ENCODE peak calls at places on chromosomes 3 and 15, in eight cellular contexts. S is bronchial epithelial cell; B is mucosa of descending colon; G is CD4-positive, alpha-beta memory T cell; U is cardiac fibroblast; H is epithelial cell of proximal tubule; Y is psoas muscle; A is AG04450. Q is an unnamed sample.

GRCh38 chr3:162721736-162722135 is 1225.1 kb downstream of the OTOL1 start:
- DNase-seq in S (no peak), B (no peak), G (no peak), U (no peak), H (no peak), Y (no peak), A (no peak), Q (no peak)

GRCh38 chr3:13173186-13173585 is 100.0 kb upstream of the IQSEC1 start:
- DNase-seq in S (no peak), B (no peak), G (no peak), U (no peak), H (no peak), Y (no peak), A (no peak), Q (no peak)

GRCh38 chr3:171788546-171789351 is 21.5 kb downstream of the PLD1 start:
- DNase-seq in S (peak), B (no peak), G (no peak), U (peak), H (no peak), Y (no peak), A (no peak), Q (peak)

GRCh38 chr15:24886538-24886937 is 68.2 kb upstream of the SNRPN start:
- DNase-seq in S (no peak), B (no peak), G (no peak), U (no peak), H (no peak), Y (no peak), A (no peak), Q (no peak)

GRCh38 chr3:194296448-194296831 is 54.7 kb downstream of the CPN2 start:
- DNase-seq in S (peak), B (no peak), G (no peak), U (peak), H (peak), Y (peak), A (no peak), Q (peak)

GRCh38 chr3:158058775-158059174 is 47.4 kb downstream of the SHOX2 start:
- DNase-seq in S (no peak), B (no peak), G (no peak), U (no peak), H (no peak), Y (no peak), A (no peak), Q (no peak)

GRCh38 chr15:75164625-75165024 is 37.1 kb upstream of the C15orf39 start:
- DNase-seq in S (no peak), B (no peak), G (no peak), U (no peak), H (no peak), Y (no peak), A (no peak), Q (no peak)

GRCh38 chr3:71129611-71130515 is 453.7 kb downstream of the FOXP1 start:
- DNase-seq in S (peak), B (no peak), G (peak), U (peak), H (no peak), Y (no peak), A (no peak), Q (peak)

GRCh38 chr15:33506781-33507180 is 196.0 kb downstream of the RYR3 start:
- DNase-seq in S (peak), B (no peak), G (no peak), U (no peak), H (peak), Y (no peak), A (peak), Q (peak)

GRCh38 chr15:77944002-77944867 is 133.3 kb downstream of the TBC1D2B start:
- DNase-seq in S (peak), B (peak), G (peak), U (peak), H (peak), Y (peak), A (peak), Q (peak)

GRCh38 chr15:72796515-72797337 is 13.2 kb upstream of the ADPGK start:
- DNase-seq in S (no peak), B (peak), G (no peak), U (peak), H (no peak), Y (peak), A (no peak), Q (peak)

GRCh38 chr3:28328188-28329151 is 20.1 kb upstream of the ZCWPW2 start:
- DNase-seq in S (peak), B (no peak), G (no peak), U (peak), H (no peak), Y (no peak), A (no peak), Q (peak)

GRCh38 chr15:66631616-66632263 is 65.9 kb upstream of the LCTL start:
- DNase-seq in S (no peak), B (no peak), G (no peak), U (peak), H (no peak), Y (no peak), A (no peak), Q (no peak)

GRCh38 chr3:66378256-66378655 is 122.6 kb downstream of the LRIG1 start:
- DNase-seq in S (no peak), B (peak), G (peak), U (no peak), H (no peak), Y (no peak), A (no peak), Q (no peak)

GRCh38 chr3:157746391-157746790 is 243.2 kb upstream of the VEPH1 start:
- DNase-seq in S (peak), B (no peak), G (no peak), U (no peak), H (no peak), Y (no peak), A (no peak), Q (no peak)

GRCh38 chr3:147424325-147424910 is 15.3 kb downstream of the ZIC1 start:
- DNase-seq in S (no peak), B (no peak), G (no peak), U (no peak), H (no peak), Y (no peak), A (no peak), Q (no peak)

GRCh38 chr3:147423601-147424324 is 14.6 kb downstream of the ZIC1 start:
- DNase-seq in S (no peak), B (no peak), G (no peak), U (no peak), H (no peak), Y (no peak), A (no peak), Q (no peak)

GRCh38 chr3:147422226-147422933 is 13.2 kb downstream of the ZIC1 start:
- DNase-seq in S (no peak), B (no peak), G (no peak), U (no peak), H (no peak), Y (no peak), A (no peak), Q (no peak)

GRCh38 chr3:147421184-147421912 is 12.2 kb downstream of the ZIC1 start:
- DNase-seq in S (no peak), B (no peak), G (no peak), U (no peak), H (no peak), Y (no peak), A (no peak), Q (no peak)

GRCh38 chr3:147422934-147423599 is 13.9 kb downstream of the ZIC1 start:
- DNase-seq in S (no peak), B (no peak), G (no peak), U (no peak), H (no peak), Y (no peak), A (no peak), Q (no peak)
- H3K4me3 ChIP-seq in S (no peak), B (no peak), G (no peak), U (no peak), H (no peak), Y (no peak), A (no peak), Q (no peak)

GRCh38 chr3:25661694-25662455 is 2.8 kb downstream of the TOP2B start:
- DNase-seq in S (peak), B (no peak), G (no peak), U (no peak), H (no peak), Y (no peak), A (no peak), Q (peak)
- H3K4me3 ChIP-seq in S (no peak), B (no peak), G (no peak), U (peak), H (peak), Y (peak), A (peak), Q (peak)

GRCh38 chr15:90873998-90874605 is 5.7 kb downstream of the FURIN start:
- DNase-seq in S (peak), B (no peak), G (no peak), U (peak), H (no peak), Y (no peak), A (no peak), Q (peak)
- H3K4me3 ChIP-seq in S (no peak), B (no peak), G (no peak), U (peak), H (peak), Y (peak), A (peak), Q (peak)

DNA sequence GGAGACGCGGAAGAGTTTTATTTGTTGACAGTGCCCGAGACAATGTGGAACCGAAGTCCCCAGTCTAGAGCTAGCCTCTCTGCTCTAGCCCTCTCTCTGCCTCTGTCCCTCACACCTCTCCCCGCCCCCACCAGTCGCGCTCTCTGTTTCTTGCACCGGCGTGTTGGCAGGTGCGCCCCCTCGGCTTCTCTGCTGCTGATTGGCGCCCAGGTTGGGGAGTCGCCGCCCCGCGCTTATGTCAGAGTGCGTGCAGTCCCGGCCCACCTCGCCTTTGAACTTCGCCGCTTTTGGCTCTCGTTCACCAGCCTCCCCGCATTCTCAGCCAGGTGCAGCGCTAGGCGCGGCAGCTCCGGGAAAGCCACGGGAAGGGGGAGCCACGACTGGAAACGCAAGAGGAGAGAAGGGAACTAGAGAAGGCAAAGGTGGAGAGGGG is at the start of gene SOX14:
- DNase-seq in S (no peak), B (peak), G (no peak), U (no peak), H (no peak), Y (no peak), A (no peak), Q (no peak)
- H3K4me3 ChIP-seq in S (no peak), B (no peak), G (no peak), U (no peak), H (no peak), Y (peak), A (no peak), Q (no peak)

DNA sequence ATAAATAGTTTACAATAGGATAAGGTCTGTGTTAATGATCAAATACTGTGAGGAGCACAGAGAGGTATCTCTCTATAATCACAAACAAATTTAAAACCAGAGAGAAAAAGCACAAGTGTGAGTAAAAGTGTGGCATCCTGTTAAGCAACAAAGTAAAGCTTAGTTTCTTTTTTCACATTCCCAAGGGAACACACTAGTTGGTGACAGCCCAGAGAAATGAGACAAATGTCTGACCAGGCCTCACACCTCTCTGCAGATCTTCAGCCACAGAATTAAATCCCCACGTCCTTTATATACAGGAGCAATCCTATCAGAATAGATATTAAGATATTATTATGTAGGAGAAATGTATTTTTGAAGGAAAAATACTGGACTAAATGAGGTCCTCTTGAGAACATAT is 2.7 kb downstream of the FBN1 start:
- DNase-seq in S (no peak), B (no peak), G (no peak), U (peak), H (no peak), Y (no peak), A (no peak), Q (peak)
- H3K4me3 ChIP-seq in S (no peak), B (no peak), G (no peak), U (peak), H (no peak), Y (peak), A (peak), Q (peak)

DNA sequence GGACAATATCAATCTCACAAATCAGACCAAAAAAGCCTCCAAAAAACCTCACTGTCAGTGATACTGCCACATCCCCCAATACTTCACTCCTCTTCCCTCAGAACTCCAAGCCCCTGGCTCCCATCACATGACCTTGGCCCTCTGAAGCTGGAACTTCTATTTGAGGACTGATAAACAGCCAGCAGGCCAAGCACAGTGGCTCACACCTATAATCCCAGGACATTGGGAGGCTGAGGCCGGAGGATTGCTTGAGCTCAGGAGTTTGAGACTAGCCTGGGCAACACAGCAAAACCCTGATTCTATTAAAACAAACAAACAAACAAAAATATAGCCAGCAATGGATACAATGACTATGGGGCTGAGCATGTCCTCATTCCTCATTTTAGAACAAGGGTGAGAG is 55.2 kb downstream of the MAP4 start:
- DNase-seq in S (no peak), B (no peak), G (no peak), U (no peak), H (no peak), Y (no peak), A (no peak), Q (no peak)
- H3K4me3 ChIP-seq in S (no peak), B (no peak), G (no peak), U (no peak), H (no peak), Y (no peak), A (no peak), Q (no peak)

Q was measured in fibroblast of villous mesenchyme.